ENCODE peak calls at places on chromosomes 5 and 9, in eight cellular contexts. R is mammary epithelial cell, X is endodermal cell, Q is OCI-LY7, H is GM06990, Z is neural progenitor cell, G is kidney epithelial cell, S is GM23338. P is an unnamed sample.

GRCh38 chr5:80408475-80408875 is 611 bp downstream of the ZFYVE16 start:
- DNase-seq in Z (no peak), X (peak), S (no peak), Q (no peak), H (no peak), G (no peak), R (peak), P (peak)

GRCh38 chr5:162683280-162683679 is 615.7 kb downstream of the GABRG2 start:
- DNase-seq in Q (no peak), X (no peak), H (no peak), Z (no peak), R (no peak), G (no peak), S (no peak), P (no peak)

GRCh38 chr5:170633235-170634041 is 129.6 kb downstream of the KCNIP1 start:
- DNase-seq in G (peak), S (peak), H (no peak), Z (peak), R (peak), Q (no peak), X (peak), P (peak)

GRCh38 chr5:128667148-128667547 is 129.1 kb upstream of the FBN2 start:
- DNase-seq in Z (peak), Q (no peak), R (no peak), S (no peak), H (no peak), G (no peak), X (no peak), P (no peak)

GRCh38 chr9:128233817-128234406 is 30.7 kb downstream of the DNM1 start:
- DNase-seq in Q (no peak), X (no peak), R (no peak), Z (no peak), S (no peak), H (no peak), G (no peak), P (no peak)

GRCh38 chr5:50922942-50923767 is 256.7 kb downstream of the PARP8 start:
- DNase-seq in S (peak), Z (no peak), R (no peak), Q (no peak), H (no peak), G (no peak), X (peak), P (peak)

GRCh38 chr9:27340876-27341540 is 44.1 kb upstream of the EQTN start:
- DNase-seq in X (no peak), Q (no peak), R (peak), Z (peak), S (peak), H (no peak), G (no peak), P (no peak)

GRCh38 chr9:69444021-69444420 is 119.0 kb downstream of the ENTREP1 start:
- DNase-seq in S (no peak), X (no peak), Q (no peak), R (peak), H (no peak), Z (no peak), G (no peak), P (peak)

GRCh38 chr5:129547137-129547536 is 87.0 kb downstream of the ADAMTS19 start:
- DNase-seq in S (no peak), R (no peak), H (no peak), Q (no peak), Z (no peak), G (no peak), X (no peak), P (no peak)

GRCh38 chr5:80707645-80708044 is 52.9 kb upstream of the DHFR start:
- DNase-seq in X (no peak), Z (no peak), H (no peak), S (no peak), G (peak), R (no peak), Q (no peak), P (no peak)

GRCh38 chr5:135033026-135033861 is 784 bp downstream of the PITX1 start:
- DNase-seq in Z (peak), G (no peak), R (peak), X (peak), H (no peak), S (peak), Q (peak), P (peak)

GRCh38 chr9:126838055-126838811 is 22.2 kb upstream of the ZBTB34 start:
- DNase-seq in X (no peak), Q (no peak), Z (no peak), H (peak), S (no peak), R (no peak), G (no peak), P (no peak)

GRCh38 chr5:53262348-53262970 is 152.9 kb upstream of the MOCS2 start:
- DNase-seq in G (no peak), Z (peak), S (peak), H (no peak), Q (no peak), R (peak), X (peak), P (peak)

GRCh38 chr9:121683652-121684051 is 32.2 kb downstream of the DAB2IP start:
- DNase-seq in R (no peak), Z (no peak), Q (no peak), S (no peak), H (no peak), G (no peak), X (no peak), P (no peak)

GRCh38 chr9:129138476-129139232 is 27.4 kb downstream of the PTPA start:
- DNase-seq in G (no peak), R (peak), X (peak), Q (peak), S (no peak), H (no peak), Z (no peak), P (peak)

GRCh38 chr5:99317136-99317535 is 388.3 kb upstream of the CHD1 start:
- DNase-seq in X (no peak), Q (no peak), S (no peak), Z (no peak), R (no peak), H (no peak), G (no peak), P (no peak)

GRCh38 chr5:151020304-151021031 is at the start of gene GPX3:
- DNase-seq in Q (no peak), X (peak), R (no peak), S (peak), Z (peak), G (no peak), H (peak), P (peak)

GRCh38 chr5:2178528-2178927 is 295.8 kb upstream of the IRX4 start:
- DNase-seq in S (no peak), G (no peak), R (no peak), X (no peak), Q (no peak), H (no peak), Z (no peak), P (no peak)

GRCh38 chr9:68780377-68780707 is 75.3 kb downstream of the PIP5K1B start:
- DNase-seq in Z (no peak), R (no peak), X (no peak), Q (no peak), G (no peak), H (no peak), S (no peak), P (no peak)

GRCh38 chr9:95750725-95751644 is 124.5 kb upstream of the ERCC6L2 start:
- DNase-seq in G (no peak), S (peak), R (no peak), X (no peak), Q (no peak), Z (no peak), H (peak), P (no peak)

GRCh38 chr5:127810014-127810413 is 106.8 kb downstream of the CCDC192 start:
- DNase-seq in S (peak), X (no peak), H (no peak), Q (no peak), Z (no peak), G (no peak), R (no peak), P (no peak)

GRCh38 chr5:149809919-149810691 is 80.0 kb downstream of the PPARGC1B start:
- DNase-seq in X (no peak), H (no peak), G (no peak), R (no peak), S (no peak), Q (no peak), Z (no peak), P (no peak)

GRCh38 chr9:95494416-95495371 is 22.1 kb downstream of the PTCH1 start:
- DNase-seq in R (no peak), Z (peak), Q (peak), H (peak), X (peak), S (peak), G (peak), P (no peak)

GRCh38 chr9:131145245-131145644 is 19.9 kb downstream of the NUP214 start:
- DNase-seq in Z (no peak), H (no peak), G (no peak), Q (no peak), X (no peak), R (no peak), S (no peak), P (no peak)

GRCh38 chr9:131954299-131954698 is 125.4 kb downstream of the MED27 start:
- DNase-seq in G (no peak), Q (peak), R (peak), Z (peak), X (peak), S (peak), H (no peak), P (no peak)

GRCh38 chr9:130701059-130702022 is 7.8 kb downstream of the EXOSC2 start:
- DNase-seq in Q (peak), R (peak), Z (peak), G (no peak), X (peak), S (peak), H (no peak), P (peak)

GRCh38 chr9:116812231-116813028 is 125.3 kb downstream of the TRIM32 start:
- DNase-seq in H (no peak), Z (no peak), Q (no peak), X (no peak), G (no peak), S (no peak), R (peak), P (no peak)

GRCh38 chr5:120457839-120458507 is 6.1 kb upstream of the PRR16 start:
- DNase-seq in Z (peak), Q (peak), H (peak), R (peak), X (peak), S (peak), G (no peak), P (peak)

GRCh38 chr5:147098233-147098790 is 136.5 kb upstream of the STK32A start:
- DNase-seq in R (peak), H (no peak), Q (peak), X (peak), S (peak), Z (peak), G (no peak), P (peak)

GRCh38 chr5:146993876-146994530 is 115.4 kb upstream of the PPP2R2B start:
- DNase-seq in X (no peak), H (no peak), Q (no peak), Z (no peak), R (peak), G (no peak), S (no peak), P (no peak)

GRCh38 chr5:80569961-80570786 is at the start of gene ANKRD34B:
- DNase-seq in R (peak), S (peak), Z (peak), Q (no peak), X (peak), G (no peak), H (peak), P (peak)

GRCh38 chr9:77224750-77225312 is 47.5 kb downstream of the VPS13A start:
- DNase-seq in G (no peak), S (no peak), R (no peak), X (no peak), Q (no peak), H (no peak), Z (no peak), P (peak)

GRCh38 chr9:114953917-114954316 is 23.5 kb upstream of the TNFSF8 start:
- DNase-seq in G (peak), Q (no peak), R (peak), X (no peak), S (no peak), Z (no peak), H (no peak), P (peak)

GRCh38 chr9:89522261-89522978 is 24.5 kb upstream of the SEMA4D start:
- DNase-seq in Z (no peak), H (peak), S (no peak), R (no peak), G (no peak), X (no peak), Q (peak), P (no peak)

GRCh38 chr5:107968998-107969397 is 298.3 kb upstream of the EFNA5 start:
- DNase-seq in Z (no peak), G (no peak), H (no peak), S (no peak), Q (no peak), X (no peak), R (peak), P (peak)
- H3K4me3 ChIP-seq in Z (no peak), G (no peak), H (no peak), S (no peak), Q (no peak), X (no peak), R (no peak), P (no peak)

GRCh38 chr5:452856-453710 is 10.1 kb downstream of the EXOC3 start:
- DNase-seq in X (peak), R (no peak), Z (no peak), H (no peak), Q (no peak), S (no peak), G (no peak), P (no peak)
- TF ChIP-seq CTCF in X (no peak), R (no peak), Z (no peak), H (no peak), Q (no peak), S (no peak), G (no peak), P (no peak)

GRCh38 chr5:956178-956761 is 52.3 kb upstream of the NKD2 start:
- DNase-seq in Z (no peak), R (no peak), X (no peak), G (no peak), Q (no peak), H (no peak), S (no peak), P (no peak)

GRCh38 chr5:959581-960531 is 48.7 kb upstream of the NKD2 start:
- DNase-seq in Z (no peak), Q (no peak), G (no peak), H (no peak), S (no peak), X (no peak), R (no peak), P (no peak)

GRCh38 chr5:956941-957729 is 51.5 kb upstream of the NKD2 start:
- DNase-seq in R (peak), Q (no peak), S (peak), G (peak), X (no peak), Z (peak), H (peak), P (peak)

GRCh38 chr5:958701-959571 is 49.7 kb upstream of the NKD2 start:
- DNase-seq in Z (no peak), Q (no peak), X (no peak), H (no peak), S (no peak), G (no peak), R (peak), P (peak)

DNA sequence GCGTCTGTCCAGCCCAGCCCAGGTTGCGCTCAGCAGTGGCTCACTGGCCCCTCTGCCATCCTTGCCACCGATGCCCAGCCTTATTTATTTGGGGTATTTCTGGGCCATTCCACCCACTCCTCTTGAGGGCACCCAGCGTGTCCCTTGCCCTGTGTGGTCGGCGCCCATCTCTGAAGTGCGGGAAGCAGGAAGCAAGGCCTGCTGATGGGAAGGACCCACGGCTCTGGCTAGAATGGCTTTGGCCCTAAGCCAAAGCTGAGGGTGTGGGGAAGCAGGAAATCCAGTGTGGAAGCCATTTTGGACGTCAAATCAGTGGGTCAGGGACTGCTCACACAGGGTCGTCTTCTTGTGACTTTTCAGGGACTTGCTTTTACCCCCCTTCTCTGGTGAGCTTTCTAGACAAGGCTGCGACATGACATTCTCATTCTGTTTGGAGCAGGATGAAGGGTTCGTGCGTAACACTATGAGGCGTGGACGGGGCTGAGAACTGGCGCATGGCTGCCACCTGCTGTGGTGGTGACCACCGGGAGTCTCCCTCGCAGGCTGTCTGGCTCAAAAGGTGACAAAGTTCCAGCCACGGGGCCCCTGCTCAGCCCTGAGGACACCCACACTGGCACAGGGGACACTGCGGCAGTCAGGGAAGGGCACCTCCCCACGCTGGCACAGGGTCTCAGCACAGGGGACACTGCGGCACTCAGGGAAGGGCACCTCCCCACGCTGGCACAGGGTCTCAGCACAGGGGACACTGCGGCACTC is 50.7 kb upstream of the NKD2 start:
- DNase-seq in H (no peak), G (no peak), S (no peak), Q (no peak), R (no peak), Z (no peak), X (no peak), P (no peak)
- H3K4me3 ChIP-seq in H (no peak), G (no peak), S (no peak), Q (no peak), R (no peak), Z (no peak), X (no peak), P (no peak)

DNA sequence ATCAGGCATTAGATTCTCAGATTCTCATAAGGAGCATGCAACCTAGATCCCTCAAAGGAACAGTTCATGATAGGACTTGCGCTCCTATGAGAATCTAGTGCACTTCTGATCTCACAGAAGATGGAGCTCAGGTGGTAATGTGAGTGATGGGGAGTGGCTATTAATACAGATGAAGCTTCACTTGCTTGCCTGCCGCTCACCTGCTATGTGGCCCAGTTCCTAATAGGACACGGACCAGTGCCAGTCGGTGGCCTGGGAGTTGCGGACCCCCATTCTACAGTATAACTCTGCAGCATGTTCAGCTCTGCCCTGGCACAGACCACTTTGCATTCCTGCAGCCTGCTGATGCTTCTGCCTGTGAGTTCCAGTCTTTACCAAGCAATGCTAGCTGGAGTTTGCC is 581.3 kb upstream of the KLF4 start:
- DNase-seq in G (no peak), H (no peak), X (no peak), S (no peak), Q (no peak), R (no peak), Z (no peak), P (no peak)
- TF ChIP-seq CTCF in G (no peak), H (no peak), X (no peak), S (no peak), Q (no peak), R (no peak), Z (no peak), P (no peak)

GRCh38 chr5:142219146-142219545 is 105.7 kb downstream of the SPRY4 start:
- DNase-seq in Q (no peak), Z (no peak), S (no peak), R (peak), G (no peak), X (no peak), H (no peak), P (no peak)

GRCh38 chr5:142211918-142212317 is 103.3 kb downstream of the NDFIP1 start:
- DNase-seq in Z (no peak), X (no peak), H (no peak), Q (no peak), G (no peak), R (no peak), S (no peak), P (no peak)

GRCh38 chr5:142211013-142211412 is 102.4 kb downstream of the NDFIP1 start:
- DNase-seq in Z (no peak), G (no peak), X (no peak), S (no peak), Q (no peak), R (no peak), H (no peak), P (no peak)

GRCh38 chr5:142213077-142213476 is 104.5 kb downstream of the NDFIP1 start:
- DNase-seq in Q (no peak), G (no peak), H (no peak), Z (no peak), R (no peak), X (no peak), S (no peak), P (no peak)

GRCh38 chr5:142215915-142216681 is 107.5 kb downstream of the NDFIP1 start:
- DNase-seq in Q (no peak), X (no peak), H (no peak), R (peak), G (peak), S (no peak), Z (no peak), P (peak)
- H3K4me3 ChIP-seq in Q (no peak), X (no peak), H (no peak), R (peak), G (no peak), S (no peak), Z (no peak), P (peak)

DNA sequence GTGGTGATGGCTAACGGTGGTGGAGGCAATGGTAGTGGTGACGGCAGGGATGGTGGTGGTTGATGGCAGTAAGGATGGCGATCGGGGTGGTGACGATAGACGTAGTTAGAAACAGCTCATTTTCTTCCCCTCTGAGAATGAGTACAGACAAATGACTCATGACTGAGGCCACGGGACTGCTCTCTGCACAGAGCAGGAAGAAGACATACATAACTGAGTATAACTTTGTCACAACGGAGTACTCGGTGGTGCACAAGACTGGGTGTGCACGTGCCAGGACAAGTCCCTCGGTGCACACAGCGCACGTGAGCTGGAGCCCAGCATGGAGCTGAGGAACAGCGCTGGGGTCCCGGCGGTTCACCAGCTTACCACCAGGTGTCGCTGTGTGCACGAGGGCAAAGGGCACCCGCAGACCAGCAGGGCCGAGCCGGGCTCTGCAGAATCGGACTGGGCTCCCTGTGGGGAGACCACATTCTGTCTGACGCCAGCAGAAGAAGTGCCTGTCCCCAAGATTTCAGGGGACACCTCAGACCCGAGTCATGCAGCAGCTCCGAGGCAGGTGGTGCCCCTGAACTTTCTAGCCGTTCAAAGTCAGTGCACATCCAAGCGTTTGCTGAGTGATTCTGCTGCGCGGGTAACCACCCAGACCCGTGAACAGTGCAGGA is 188.6 kb downstream of the FSTL4 start:
- DNase-seq in H (peak), Z (peak), R (peak), G (no peak), Q (peak), S (peak), X (peak), P (peak)
- TF ChIP-seq CTCF in H (peak), Z (peak), R (peak), G (peak), Q (peak), S (peak), X (peak), P (peak)

P was measured in fibroblast of pulmonary artery.